ENCODE peak calls at places on chromosomes 5 and 9, in nine cellular contexts. One of them, this sample, is unnamed.

GRCh38 chr5:67315082-67315801 is 118.6 kb upstream of the CD180 start:
- DNase-seq in HT-29: peak
- DNase-seq in 8988T: peak
- DNase-seq in adipocyte: peak
- DNase-seq in dermis blood vessel endothelial cell: peak
- DNase-seq in T-helper 1 cell: no peak
- DNase-seq in stimulated activated CD4-positive, alpha-beta T cell treated with anti-CD3 and anti-CD28 coated beads, Interleukin-2, amount 100 ng/mL, for 48 hours: no peak
- DNase-seq in T-helper 2 cell: no peak
- DNase-seq in A549: no peak
- DNase-seq in this sample: peak

GRCh38 chr5:79692586-79692985 is 3.0 kb downstream of the CMYA5 start:
- DNase-seq in stimulated activated CD4-positive, alpha-beta T cell treated with anti-CD3 and anti-CD28 coated beads, Interleukin-2, amount 100 ng/mL, for 48 hours: no peak
- DNase-seq in dermis blood vessel endothelial cell: no peak
- DNase-seq in T-helper 2 cell: no peak
- DNase-seq in HT-29: no peak
- DNase-seq in adipocyte: no peak
- DNase-seq in A549: no peak
- DNase-seq in 8988T: no peak
- DNase-seq in T-helper 1 cell: no peak
- DNase-seq in this sample: no peak

GRCh38 chr5:150213530-150213929 is 23.7 kb downstream of the SLC6A7 start:
- DNase-seq in A549: no peak
- DNase-seq in stimulated activated CD4-positive, alpha-beta T cell treated with anti-CD3 and anti-CD28 coated beads, Interleukin-2, amount 100 ng/mL, for 48 hours: no peak
- DNase-seq in adipocyte: peak
- DNase-seq in T-helper 2 cell: no peak
- DNase-seq in dermis blood vessel endothelial cell: no peak
- DNase-seq in T-helper 1 cell: no peak
- DNase-seq in HT-29: no peak
- DNase-seq in 8988T: no peak
- DNase-seq in this sample: no peak

GRCh38 chr9:134172198-134173126 is 8.1 kb upstream of the RNU6ATAC start:
- DNase-seq in T-helper 2 cell: no peak
- DNase-seq in dermis blood vessel endothelial cell: no peak
- DNase-seq in 8988T: no peak
- DNase-seq in stimulated activated CD4-positive, alpha-beta T cell treated with anti-CD3 and anti-CD28 coated beads, Interleukin-2, amount 100 ng/mL, for 48 hours: no peak
- DNase-seq in HT-29: no peak
- DNase-seq in A549: no peak
- DNase-seq in T-helper 1 cell: no peak
- DNase-seq in adipocyte: no peak
- DNase-seq in this sample: no peak

GRCh38 chr9:134178781-134179551 is 14.6 kb upstream of the RNU6ATAC start:
- DNase-seq in adipocyte: no peak
- DNase-seq in 8988T: peak
- DNase-seq in T-helper 2 cell: no peak
- DNase-seq in HT-29: no peak
- DNase-seq in T-helper 1 cell: no peak
- DNase-seq in dermis blood vessel endothelial cell: peak
- DNase-seq in stimulated activated CD4-positive, alpha-beta T cell treated with anti-CD3 and anti-CD28 coated beads, Interleukin-2, amount 100 ng/mL, for 48 hours: no peak
- DNase-seq in A549: peak
- DNase-seq in this sample: no peak

GRCh38 chr9:76007935-76008334 is 117.5 kb downstream of the PCSK5 start:
- DNase-seq in T-helper 1 cell: no peak
- DNase-seq in dermis blood vessel endothelial cell: no peak
- DNase-seq in adipocyte: no peak
- DNase-seq in A549: no peak
- DNase-seq in T-helper 2 cell: no peak
- DNase-seq in 8988T: no peak
- DNase-seq in HT-29: no peak
- DNase-seq in stimulated activated CD4-positive, alpha-beta T cell treated with anti-CD3 and anti-CD28 coated beads, Interleukin-2, amount 100 ng/mL, for 48 hours: no peak
- DNase-seq in this sample: no peak

GRCh38 chr9:25602366-25603044 is 75.7 kb downstream of the TUSC1 start:
- DNase-seq in 8988T: no peak
- DNase-seq in HT-29: peak
- DNase-seq in T-helper 2 cell: no peak
- DNase-seq in T-helper 1 cell: no peak
- DNase-seq in stimulated activated CD4-positive, alpha-beta T cell treated with anti-CD3 and anti-CD28 coated beads, Interleukin-2, amount 100 ng/mL, for 48 hours: no peak
- DNase-seq in A549: no peak
- DNase-seq in adipocyte: no peak
- DNase-seq in dermis blood vessel endothelial cell: no peak
- DNase-seq in this sample: no peak

GRCh38 chr5:112914584-112914983 is 7.4 kb downstream of the REEP5 start:
- DNase-seq in adipocyte: peak
- DNase-seq in A549: no peak
- DNase-seq in T-helper 1 cell: no peak
- DNase-seq in 8988T: no peak
- DNase-seq in stimulated activated CD4-positive, alpha-beta T cell treated with anti-CD3 and anti-CD28 coated beads, Interleukin-2, amount 100 ng/mL, for 48 hours: no peak
- DNase-seq in T-helper 2 cell: no peak
- DNase-seq in dermis blood vessel endothelial cell: peak
- DNase-seq in HT-29: no peak
- DNase-seq in this sample: no peak

GRCh38 chr5:135308752-135309151 is 90.3 kb downstream of the MACROH2A1 start:
- DNase-seq in HT-29: no peak
- DNase-seq in adipocyte: peak
- DNase-seq in stimulated activated CD4-positive, alpha-beta T cell treated with anti-CD3 and anti-CD28 coated beads, Interleukin-2, amount 100 ng/mL, for 48 hours: no peak
- DNase-seq in T-helper 2 cell: no peak
- DNase-seq in A549: peak
- DNase-seq in T-helper 1 cell: no peak
- DNase-seq in 8988T: no peak
- DNase-seq in dermis blood vessel endothelial cell: no peak
- DNase-seq in this sample: no peak

GRCh38 chr5:10628601-10629000 is 64.7 kb downstream of the ANKRD33B start:
- DNase-seq in T-helper 1 cell: no peak
- DNase-seq in A549: no peak
- DNase-seq in 8988T: no peak
- DNase-seq in HT-29: no peak
- DNase-seq in T-helper 2 cell: no peak
- DNase-seq in adipocyte: no peak
- DNase-seq in dermis blood vessel endothelial cell: no peak
- DNase-seq in stimulated activated CD4-positive, alpha-beta T cell treated with anti-CD3 and anti-CD28 coated beads, Interleukin-2, amount 100 ng/mL, for 48 hours: no peak
- DNase-seq in this sample: no peak

GRCh38 chr9:37350486-37351190 is 71.9 kb upstream of the GRHPR start:
- DNase-seq in dermis blood vessel endothelial cell: no peak
- DNase-seq in T-helper 2 cell: no peak
- DNase-seq in 8988T: no peak
- DNase-seq in stimulated activated CD4-positive, alpha-beta T cell treated with anti-CD3 and anti-CD28 coated beads, Interleukin-2, amount 100 ng/mL, for 48 hours: no peak
- DNase-seq in adipocyte: peak
- DNase-seq in T-helper 1 cell: no peak
- DNase-seq in A549: no peak
- DNase-seq in HT-29: no peak
- DNase-seq in this sample: no peak

GRCh38 chr5:81751836-81752643 is 1.1 kb upstream of the SSBP2 start:
- DNase-seq in stimulated activated CD4-positive, alpha-beta T cell treated with anti-CD3 and anti-CD28 coated beads, Interleukin-2, amount 100 ng/mL, for 48 hours: no peak
- DNase-seq in A549: no peak
- DNase-seq in T-helper 1 cell: peak
- DNase-seq in adipocyte: no peak
- DNase-seq in HT-29: peak
- DNase-seq in dermis blood vessel endothelial cell: peak
- DNase-seq in 8988T: no peak
- DNase-seq in T-helper 2 cell: no peak
- DNase-seq in this sample: no peak

GRCh38 chr9:85553475-85553874 is 188.3 kb downstream of the AGTPBP1 start:
- DNase-seq in stimulated activated CD4-positive, alpha-beta T cell treated with anti-CD3 and anti-CD28 coated beads, Interleukin-2, amount 100 ng/mL, for 48 hours: no peak
- DNase-seq in T-helper 1 cell: no peak
- DNase-seq in T-helper 2 cell: no peak
- DNase-seq in HT-29: no peak
- DNase-seq in 8988T: no peak
- DNase-seq in A549: no peak
- DNase-seq in dermis blood vessel endothelial cell: no peak
- DNase-seq in adipocyte: no peak
- DNase-seq in this sample: no peak

GRCh38 chr5:88883059-88883565 is at the start of gene MEF2C:
- DNase-seq in 8988T: peak
- DNase-seq in HT-29: no peak
- DNase-seq in T-helper 2 cell: no peak
- DNase-seq in stimulated activated CD4-positive, alpha-beta T cell treated with anti-CD3 and anti-CD28 coated beads, Interleukin-2, amount 100 ng/mL, for 48 hours: no peak
- DNase-seq in adipocyte: peak
- DNase-seq in dermis blood vessel endothelial cell: peak
- DNase-seq in T-helper 1 cell: no peak
- DNase-seq in A549: peak
- DNase-seq in this sample: peak

GRCh38 chr5:135521964-135522363 is 13.8 kb downstream of the NEUROG1 start:
- DNase-seq in T-helper 1 cell: no peak
- DNase-seq in 8988T: no peak
- DNase-seq in adipocyte: no peak
- DNase-seq in dermis blood vessel endothelial cell: no peak
- DNase-seq in HT-29: no peak
- DNase-seq in stimulated activated CD4-positive, alpha-beta T cell treated with anti-CD3 and anti-CD28 coated beads, Interleukin-2, amount 100 ng/mL, for 48 hours: no peak
- DNase-seq in A549: no peak
- DNase-seq in T-helper 2 cell: no peak
- DNase-seq in this sample: no peak

GRCh38 chr9:134709512-134710270 is 68.1 kb downstream of the COL5A1 start:
- DNase-seq in A549: no peak
- DNase-seq in dermis blood vessel endothelial cell: peak
- DNase-seq in 8988T: no peak
- DNase-seq in T-helper 1 cell: no peak
- DNase-seq in T-helper 2 cell: no peak
- DNase-seq in HT-29: no peak
- DNase-seq in adipocyte: peak
- DNase-seq in stimulated activated CD4-positive, alpha-beta T cell treated with anti-CD3 and anti-CD28 coated beads, Interleukin-2, amount 100 ng/mL, for 48 hours: no peak
- DNase-seq in this sample: no peak

GRCh38 chr5:3026651-3027050 is 275.2 kb upstream of the IRX2 start:
- DNase-seq in dermis blood vessel endothelial cell: no peak
- DNase-seq in T-helper 1 cell: no peak
- DNase-seq in adipocyte: no peak
- DNase-seq in stimulated activated CD4-positive, alpha-beta T cell treated with anti-CD3 and anti-CD28 coated beads, Interleukin-2, amount 100 ng/mL, for 48 hours: no peak
- DNase-seq in 8988T: no peak
- DNase-seq in A549: no peak
- DNase-seq in T-helper 2 cell: no peak
- DNase-seq in HT-29: no peak
- DNase-seq in this sample: no peak

GRCh38 chr5:53017383-53017782 is 28.2 kb downstream of the ITGA2 start:
- DNase-seq in T-helper 2 cell: no peak
- DNase-seq in stimulated activated CD4-positive, alpha-beta T cell treated with anti-CD3 and anti-CD28 coated beads, Interleukin-2, amount 100 ng/mL, for 48 hours: no peak
- DNase-seq in dermis blood vessel endothelial cell: no peak
- DNase-seq in T-helper 1 cell: no peak
- DNase-seq in HT-29: no peak
- DNase-seq in A549: no peak
- DNase-seq in 8988T: no peak
- DNase-seq in adipocyte: no peak
- DNase-seq in this sample: no peak

GRCh38 chr9:107674937-107675277 is 185.3 kb upstream of the KLF4 start:
- DNase-seq in 8988T: no peak
- DNase-seq in T-helper 2 cell: no peak
- DNase-seq in T-helper 1 cell: no peak
- DNase-seq in adipocyte: peak
- DNase-seq in dermis blood vessel endothelial cell: no peak
- DNase-seq in HT-29: no peak
- DNase-seq in A549: no peak
- DNase-seq in stimulated activated CD4-positive, alpha-beta T cell treated with anti-CD3 and anti-CD28 coated beads, Interleukin-2, amount 100 ng/mL, for 48 hours: no peak
- DNase-seq in this sample: no peak

GRCh38 chr5:169394371-169394770 is 93.4 kb upstream of the SLIT3 start:
- DNase-seq in adipocyte: no peak
- DNase-seq in A549: no peak
- DNase-seq in T-helper 1 cell: no peak
- DNase-seq in dermis blood vessel endothelial cell: no peak
- DNase-seq in stimulated activated CD4-positive, alpha-beta T cell treated with anti-CD3 and anti-CD28 coated beads, Interleukin-2, amount 100 ng/mL, for 48 hours: no peak
- DNase-seq in T-helper 2 cell: no peak
- DNase-seq in 8988T: no peak
- DNase-seq in HT-29: no peak
- DNase-seq in this sample: no peak

GRCh38 chr9:92426501-92426900 is 2.2 kb upstream of the OMD start:
- DNase-seq in T-helper 1 cell: no peak
- DNase-seq in dermis blood vessel endothelial cell: no peak
- DNase-seq in adipocyte: no peak
- DNase-seq in 8988T: no peak
- DNase-seq in HT-29: no peak
- DNase-seq in stimulated activated CD4-positive, alpha-beta T cell treated with anti-CD3 and anti-CD28 coated beads, Interleukin-2, amount 100 ng/mL, for 48 hours: no peak
- DNase-seq in A549: no peak
- DNase-seq in T-helper 2 cell: no peak
- DNase-seq in this sample: no peak

GRCh38 chr9:136328622-136329041 is 1.3 kb downstream of the GPSM1 start:
- DNase-seq in stimulated activated CD4-positive, alpha-beta T cell treated with anti-CD3 and anti-CD28 coated beads, Interleukin-2, amount 100 ng/mL, for 48 hours: no peak
- DNase-seq in adipocyte: peak
- DNase-seq in A549: no peak
- DNase-seq in T-helper 2 cell: no peak
- DNase-seq in dermis blood vessel endothelial cell: peak
- DNase-seq in HT-29: no peak
- DNase-seq in 8988T: no peak
- DNase-seq in T-helper 1 cell: no peak
- DNase-seq in this sample: no peak

GRCh38 chr9:71706172-71706571 is 62.1 kb downstream of the CEMIP2 start:
- DNase-seq in A549: no peak
- DNase-seq in T-helper 2 cell: no peak
- DNase-seq in HT-29: no peak
- DNase-seq in stimulated activated CD4-positive, alpha-beta T cell treated with anti-CD3 and anti-CD28 coated beads, Interleukin-2, amount 100 ng/mL, for 48 hours: no peak
- DNase-seq in dermis blood vessel endothelial cell: no peak
- DNase-seq in 8988T: no peak
- DNase-seq in adipocyte: peak
- DNase-seq in T-helper 1 cell: no peak
- DNase-seq in this sample: no peak